ENCODE peak calls at places on chromosomes 6 and 20, in seven cellular contexts. M, N, L, A, H, U and J are unnamed samples.
A peak's percentile ranks its signal among the peaks of the same experiment; 100 is the strongest.

GRCh38 chr6:75986935-75987334 is 85.5 kb downstream of the IMPG1 start:
- DNase-seq in M (no peak), N (no peak), L (no peak), A (no peak), H (no peak), U (no peak), J (no peak)

GRCh38 chr6:31597006-31597405 is 4.2 kb upstream of the NCR3 start:
- DNase-seq in M (no peak), N (no peak), L (no peak), A (no peak), H (peak; percentile 47), U (no peak), J (no peak)

GRCh38 chr6:55473722-55474121 is 105.3 kb downstream of the HMGCLL1 start:
- DNase-seq in M (no peak), N (no peak), L (no peak), A (no peak), H (no peak), U (no peak), J (no peak)

GRCh38 chr6:30041821-30042220 is 19.2 kb upstream of the POLR1H start:
- DNase-seq in M (no peak), N (no peak), L (no peak), A (no peak), H (no peak), U (no peak), J (no peak)

GRCh38 chr6:166258854-166259276 is 49.3 kb downstream of the PRR18 start:
- DNase-seq in M (no peak), N (peak; percentile 40), L (no peak), A (no peak), H (peak; percentile 26), U (no peak), J (no peak)

GRCh38 chr20:59165794-59166709 is 2.4 kb downstream of the ZNF831 start:
- DNase-seq in M (no peak), N (no peak), L (no peak), A (no peak), H (no peak), U (no peak), J (peak; percentile 57)

GRCh38 chr6:20432692-20433091 is 31.0 kb downstream of the E2F3 start:
- DNase-seq in M (no peak), N (no peak), L (no peak), A (no peak), H (no peak), U (no peak), J (no peak)

GRCh38 chr6:157904999-157905398 is 76.7 kb upstream of the SYNJ2 start:
- DNase-seq in M (no peak), N (no peak), L (no peak), A (no peak), H (no peak), U (no peak), J (no peak)

GRCh38 chr20:1211954-1212497 is 8.8 kb downstream of the C20orf202 start:
- DNase-seq in M (no peak), N (no peak), L (no peak), A (no peak), H (no peak), U (no peak), J (no peak)

GRCh38 chr6:136921936-136922679 is at the start of gene SLC35D3:
- DNase-seq in M (no peak), N (peak; percentile 10), L (no peak), A (peak; percentile 61), H (peak; percentile 9), U (no peak), J (no peak)

GRCh38 chr20:17823382-17824144 is 123.8 kb downstream of the BANF2 start:
- DNase-seq in M (no peak), N (no peak), L (no peak), A (no peak), H (no peak), U (no peak), J (no peak)

GRCh38 chr20:50980071-50980681 is 21.6 kb downstream of the MOCS3 start:
- DNase-seq in M (no peak), N (no peak), L (no peak), A (no peak), H (no peak), U (no peak), J (no peak)

GRCh38 chr20:50242863-50243609 is 52.4 kb downstream of the CEBPB start:
- DNase-seq in M (no peak), N (no peak), L (no peak), A (no peak), H (no peak), U (no peak), J (no peak)

GRCh38 chr6:39280247-39280731 is 33.9 kb downstream of the KCNK17 start:
- DNase-seq in M (no peak), N (no peak), L (no peak), A (no peak), H (no peak), U (no peak), J (no peak)